ENCODE peak calls at places on chromosomes 13 and 19, in nine cellular contexts. L is transverse colon; H is CD8-positive, alpha-beta memory T cell; K is prostate gland; X is PC-3; E is SJCRH30; T is mammary epithelial cell; P is HFF-Myc; N is fibroblast of pulmonary artery. F is an unnamed sample.

GRCh38 chr13:26867451-26868067 is 107.0 kb upstream of the GPR12 start:
- DNase-seq in H (no peak), T (peak), P (peak), E (peak), L (no peak), K (no peak), X (peak), N (peak), F (peak)

GRCh38 chr19:2477141-2477710 is 1.3 kb downstream of the GADD45B start:
- DNase-seq in N (no peak), X (peak), L (peak), H (no peak), T (peak), K (peak), P (no peak), E (no peak), F (no peak)

GRCh38 chr13:98794498-98794897 is 42.0 kb upstream of the SLC15A1 start:
- DNase-seq in L (no peak), X (no peak), E (no peak), P (no peak), T (no peak), K (no peak), H (no peak), N (no peak), F (no peak)

GRCh38 chr13:43273362-43273761 is 250.0 kb downstream of the DNAJC15 start:
- DNase-seq in P (no peak), T (peak), K (no peak), N (no peak), E (peak), L (no peak), X (peak), H (no peak), F (no peak)

GRCh38 chr13:72097568-72097967 is 230.6 kb upstream of the DACH1 start:
- DNase-seq in T (peak), K (no peak), L (no peak), H (no peak), N (no peak), X (no peak), E (no peak), P (no peak), F (no peak)

GRCh38 chr19:49847731-49848696 is 2.9 kb upstream of the PTOV1 start:
- DNase-seq in N (peak), P (peak), H (no peak), E (no peak), T (peak), K (no peak), L (no peak), X (peak), F (no peak)

GRCh38 chr19:44644391-44645016 is 794 bp downstream of the PVR start:
- DNase-seq in X (peak), L (peak), T (peak), H (no peak), K (peak), N (peak), P (no peak), E (peak), F (peak)

GRCh38 chr13:27309967-27310598 is 39.5 kb downstream of the RASL11A start:
- DNase-seq in K (no peak), H (no peak), P (no peak), N (peak), L (no peak), T (peak), X (peak), E (no peak), F (no peak)

GRCh38 chr13:40172149-40172591 is 494.3 kb downstream of the FOXO1 start:
- DNase-seq in N (no peak), X (no peak), E (no peak), L (no peak), H (no peak), T (peak), P (no peak), K (peak), F (no peak)

GRCh38 chr13:49690990-49691886 is at the start of gene EBPL:
- DNase-seq in T (peak), E (peak), P (peak), K (peak), L (peak), H (peak), N (peak), X (peak), F (peak)

GRCh38 chr13:42574435-42575311 is 721 bp downstream of the TNFSF11 start:
- DNase-seq in H (no peak), E (no peak), N (no peak), X (no peak), P (no peak), L (no peak), K (no peak), T (no peak), F (no peak)

GRCh38 chr19:6047741-6048231 is 62.5 kb downstream of the RFX2 start:
- DNase-seq in E (peak), L (no peak), H (no peak), T (no peak), X (peak), P (no peak), K (no peak), N (peak), F (no peak)

GRCh38 chr13:71780546-71780945 is 86.5 kb downstream of the DACH1 start:
- DNase-seq in K (no peak), P (no peak), X (no peak), E (no peak), N (no peak), L (no peak), H (no peak), T (no peak), F (no peak)

GRCh38 chr13:40233731-40234195 is 432.7 kb downstream of the FOXO1 start:
- DNase-seq in E (peak), T (peak), X (no peak), H (no peak), P (no peak), L (no peak), K (peak), N (no peak), F (peak)

GRCh38 chr13:40191186-40191980 is 475.1 kb downstream of the FOXO1 start:
- DNase-seq in K (no peak), L (no peak), P (no peak), H (no peak), X (no peak), E (no peak), N (peak), T (no peak), F (no peak)

GRCh38 chr13:34708914-34709313 is 233.2 kb upstream of the NBEA start:
- DNase-seq in N (no peak), T (no peak), E (no peak), L (no peak), X (peak), K (no peak), P (no peak), H (no peak), F (no peak)

GRCh38 chr13:89750371-89750770 is 1597.1 kb upstream of the MIR17HG start:
- DNase-seq in H (no peak), T (no peak), N (peak), E (no peak), X (no peak), K (no peak), P (no peak), L (no peak), F (no peak)

GRCh38 chr13:99662678-99663077 is 161.4 kb downstream of the TM9SF2 start:
- DNase-seq in T (no peak), X (no peak), K (no peak), H (no peak), N (no peak), E (no peak), P (no peak), L (no peak), F (no peak)

GRCh38 chr13:30319703-30320102 is 12.4 kb upstream of the KATNAL1 start:
- DNase-seq in P (no peak), X (no peak), T (no peak), L (no peak), H (no peak), E (no peak), K (no peak), N (no peak), F (no peak)

GRCh38 chr13:63190742-63191141 is 1775.1 kb upstream of the PCDH20 start:
- DNase-seq in T (no peak), P (no peak), X (peak), H (no peak), L (no peak), E (no peak), N (peak), K (no peak), F (no peak)

GRCh38 chr19:5926641-5927438 is 12.8 kb downstream of the CAPS start:
- DNase-seq in L (peak), E (no peak), T (no peak), H (no peak), X (no peak), K (no peak), P (peak), N (no peak), F (no peak)

GRCh38 chr13:51557875-51558604 is 26.2 kb upstream of the WDFY2 start:
- DNase-seq in L (no peak), E (no peak), N (peak), X (peak), P (no peak), T (peak), K (no peak), H (no peak), F (no peak)

GRCh38 chr13:113827021-113827420 is 36.9 kb downstream of the GAS6 start:
- DNase-seq in K (no peak), E (no peak), T (no peak), X (no peak), L (no peak), H (no peak), N (no peak), P (no peak), F (no peak)

GRCh38 chr19:10010247-10010691 is at the start of gene COL5A3:
- DNase-seq in H (no peak), E (no peak), L (peak), K (peak), P (no peak), N (peak), X (no peak), T (peak), F (peak)

GRCh38 chr13:38265135-38265497 is 84.5 kb upstream of the UFM1 start:
- DNase-seq in P (no peak), L (no peak), X (no peak), H (no peak), K (no peak), T (no peak), E (no peak), N (no peak), F (no peak)

GRCh38 chr13:32476892-32477291 is 49.0 kb upstream of the N4BP2L1 start:
- DNase-seq in L (no peak), X (no peak), T (no peak), K (no peak), H (no peak), P (no peak), N (no peak), E (no peak), F (no peak)

GRCh38 chr13:55410398-55411330 is 1730.1 kb upstream of the PRR20A start:
- DNase-seq in H (no peak), K (no peak), E (no peak), N (no peak), T (no peak), X (no peak), P (no peak), L (no peak), F (no peak)

DNA sequence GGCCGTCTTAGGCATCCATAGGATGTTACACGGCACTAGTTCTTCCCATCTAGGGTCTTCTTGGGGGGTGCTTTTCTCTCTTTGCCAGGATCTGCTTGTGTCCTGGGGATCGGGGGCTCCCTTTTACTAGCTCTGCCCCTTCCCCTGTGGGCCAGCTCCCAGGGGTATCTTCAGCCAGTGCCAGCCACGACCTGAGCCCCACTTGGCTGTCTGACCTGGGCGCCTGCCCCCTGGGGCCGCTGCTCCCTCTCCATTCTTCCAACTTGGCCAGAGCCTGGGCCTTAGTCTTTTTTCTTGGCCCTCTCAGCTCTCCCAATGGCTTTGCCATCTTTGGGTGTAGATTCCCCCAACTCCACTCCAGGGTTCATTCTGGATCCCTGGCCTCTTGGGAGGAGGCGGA is 3.1 kb downstream of the PRKACA start:
- DNase-seq in H (no peak), E (no peak), X (no peak), K (no peak), P (no peak), L (no peak), T (no peak), N (no peak), F (no peak)
- H3K4me3 ChIP-seq in H (no peak), E (no peak), X (no peak), K (no peak), P (no peak), L (no peak), T (no peak), N (no peak), F (no peak)

GRCh38 chr13:97257228-97257755 is 35.2 kb downstream of the MBNL2 start:
- DNase-seq in L (no peak), E (no peak), H (no peak), X (peak), P (no peak), T (no peak), K (no peak), N (no peak), F (no peak)
- H3K4me3 ChIP-seq in L (no peak), E (no peak), H (no peak), X (peak), P (no peak), T (no peak), K (no peak), N (no peak), F (no peak)

GRCh38 chr19:48731452-48731851 is 9.0 kb downstream of the RASIP1 start:
- DNase-seq in N (no peak), X (no peak), E (no peak), P (no peak), H (no peak), T (no peak), L (no peak), K (no peak), F (no peak)

GRCh38 chr19:48734625-48735024 is 5.8 kb downstream of the RASIP1 start:
- DNase-seq in E (no peak), T (no peak), H (no peak), N (no peak), P (no peak), K (no peak), L (no peak), X (no peak), F (no peak)

GRCh38 chr19:48737360-48737998 is 2.9 kb downstream of the RASIP1 start:
- DNase-seq in T (no peak), K (no peak), H (no peak), P (no peak), N (no peak), L (no peak), X (no peak), E (peak), F (peak)

GRCh38 chr19:48738557-48739399 is 1.6 kb downstream of the RASIP1 start:
- DNase-seq in K (peak), P (no peak), E (peak), X (peak), H (peak), L (peak), T (peak), N (peak), F (peak)

GRCh38 chr19:48735031-48735615 is 5.3 kb downstream of the RASIP1 start:
- DNase-seq in P (no peak), N (no peak), L (peak), E (no peak), H (no peak), T (no peak), K (no peak), X (no peak), F (no peak)
- H3K4me3 ChIP-seq in P (peak), N (no peak), L (peak), E (no peak), H (no peak), T (no peak), K (no peak), X (no peak), F (no peak)

DNA sequence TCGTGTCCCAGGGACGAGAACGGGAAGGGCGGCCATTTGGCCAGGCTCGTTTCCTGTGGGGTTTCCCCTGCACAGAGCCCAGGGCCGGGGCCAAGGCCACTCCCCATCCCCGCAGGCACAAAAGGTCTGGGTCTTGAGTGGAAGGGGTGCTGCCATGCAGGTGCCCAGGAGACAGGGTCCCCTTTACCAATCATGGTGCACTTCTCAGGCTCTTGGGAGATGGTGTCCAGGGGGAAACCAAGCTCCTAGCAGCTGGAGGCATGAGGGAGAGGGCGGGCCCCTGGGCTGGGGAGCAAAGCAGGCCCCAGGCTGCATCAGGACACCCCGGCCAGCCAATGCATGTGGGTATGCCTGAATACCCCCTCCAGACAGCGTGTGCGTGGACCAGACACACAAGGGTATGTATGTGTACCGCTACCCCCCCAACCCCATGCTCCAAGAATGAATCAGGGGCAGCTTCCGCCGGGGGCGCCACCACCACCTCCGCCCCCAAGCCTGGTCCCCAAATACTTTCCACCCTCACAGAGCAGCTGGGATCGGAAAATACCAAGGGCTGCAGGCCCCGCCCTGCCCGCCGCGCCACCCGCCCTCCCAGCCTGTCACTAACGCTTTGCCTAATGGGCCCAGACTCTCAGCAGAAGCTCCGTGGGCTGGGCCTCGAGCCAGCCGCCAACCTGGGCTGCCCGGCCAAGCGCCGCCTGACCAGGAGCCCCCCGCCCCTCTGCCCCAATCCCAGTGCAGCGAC is 37.6 kb upstream of the NANOS3 start:
- DNase-seq in L (peak), E (peak), K (peak), X (peak), T (peak), P (no peak), H (peak), N (peak), F (peak)
- H3K4me3 ChIP-seq in L (peak), E (peak), K (peak), X (peak), T (peak), P (peak), H (peak), N (peak), F (no peak)

F was measured in adrenal gland.